ENCODE peak calls at places on chromosomes 2 and 18, in five cellular contexts. Y, I, P, U and R are unnamed samples.

GRCh38 chr2:66428986-66429612 is 5.8 kb upstream of the MEIS1 start:
- DNase-seq in P (peak), Y (no peak), U (no peak), I (peak), R (no peak)

GRCh38 chr18:50558948-50559749 is 738 bp upstream of the MAPK4 start:
- DNase-seq in P (peak), U (no peak), I (no peak), Y (no peak), R (no peak)

GRCh38 chr2:43057742-43058706 is 168.4 kb downstream of the ZFP36L2 start:
- DNase-seq in Y (no peak), I (no peak), U (no peak), P (no peak), R (no peak)

GRCh38 chr2:1168856-1169255 is 218.2 kb downstream of the SNTG2 start:
- DNase-seq in Y (no peak), I (no peak), U (no peak), P (no peak), R (no peak)

GRCh38 chr18:68104036-68104435 is 587.5 kb upstream of the DSEL start:
- DNase-seq in U (no peak), I (no peak), Y (no peak), P (no peak), R (no peak)

GRCh38 chr2:37776487-37776886 is 105.0 kb upstream of the CDC42EP3 start:
- DNase-seq in I (peak), Y (no peak), U (no peak), P (no peak), R (no peak)

GRCh38 chr18:5892772-5893431 is 2.4 kb downstream of the TMEM200C start:
- DNase-seq in Y (no peak), I (no peak), U (no peak), P (no peak), R (peak)

GRCh38 chr2:64140665-64141064 is 3.6 kb downstream of the PELI1 start:
- DNase-seq in I (no peak), P (no peak), U (no peak), Y (no peak), R (no peak)

GRCh38 chr2:73203055-73203681 is 794 bp downstream of the NOTO start:
- DNase-seq in P (peak), U (no peak), I (no peak), Y (no peak), R (no peak)

GRCh38 chr2:1593371-1594205 is 150.7 kb downstream of the PXDN start:
- DNase-seq in I (peak), Y (no peak), P (no peak), U (no peak), R (no peak)

GRCh38 chr2:75324141-75324540 is 124.8 kb upstream of the TACR1 start:
- DNase-seq in P (no peak), I (no peak), U (no peak), Y (no peak), R (no peak)

GRCh38 chr2:230828272-230828961 is 36.3 kb upstream of the ITM2C start:
- DNase-seq in P (peak), Y (peak), I (no peak), U (no peak), R (peak)

GRCh38 chr18:31487251-31488015 is 10.5 kb upstream of the DSG2 start:
- DNase-seq in I (peak), U (no peak), P (no peak), Y (no peak), R (no peak)

GRCh38 chr2:162926501-162926900 is 87.9 kb upstream of the KCNH7 start:
- DNase-seq in I (peak), U (no peak), Y (no peak), P (no peak), R (no peak)

GRCh38 chr2:54212456-54212855 is 43.6 kb downstream of the TSPYL6 start:
- DNase-seq in Y (no peak), I (peak), U (no peak), P (no peak), R (no peak)

GRCh38 chr2:74264281-74264680 is 65.9 kb downstream of the MTHFD2 start:
- DNase-seq in P (no peak), I (no peak), Y (no peak), U (no peak), R (no peak)

GRCh38 chr2:177169810-177170514 is 42.6 kb upstream of the HNRNPA3 start:
- DNase-seq in I (peak), P (no peak), U (peak), Y (peak), R (peak)

DNA sequence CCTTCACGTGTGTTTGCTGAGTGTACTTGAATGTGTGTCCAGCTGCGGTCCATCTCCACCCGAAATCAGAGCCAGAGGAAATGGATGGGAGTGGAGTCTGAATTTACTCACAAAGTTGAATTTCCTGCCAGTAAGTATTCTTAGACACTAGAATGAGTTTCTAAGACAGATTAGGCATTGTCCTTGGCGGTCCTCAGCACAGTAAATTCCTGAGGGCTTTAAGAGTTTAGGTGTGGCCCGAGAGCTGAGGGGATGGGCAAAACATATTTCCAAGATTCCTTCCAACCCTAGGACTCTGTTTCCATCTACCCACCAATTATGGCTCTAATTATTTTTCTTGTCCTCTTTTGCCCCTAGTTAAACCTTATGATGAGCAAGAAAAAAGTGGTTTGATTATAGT is 90.3 kb upstream of the PHLPP1 start:
- DNase-seq in U (no peak), Y (no peak), P (no peak), I (no peak), R (no peak)
- TF ChIP-seq CTCF in U (no peak), Y (no peak), P (no peak), I (no peak), R (no peak)

GRCh38 chr2:137173514-137173913 is 408.2 kb downstream of the THSD7B start:
- DNase-seq in P (peak), Y (no peak), I (peak), U (peak), R (peak)
- TF ChIP-seq CTCF in P (peak), Y (no peak), I (no peak), U (peak), R (peak)

DNA sequence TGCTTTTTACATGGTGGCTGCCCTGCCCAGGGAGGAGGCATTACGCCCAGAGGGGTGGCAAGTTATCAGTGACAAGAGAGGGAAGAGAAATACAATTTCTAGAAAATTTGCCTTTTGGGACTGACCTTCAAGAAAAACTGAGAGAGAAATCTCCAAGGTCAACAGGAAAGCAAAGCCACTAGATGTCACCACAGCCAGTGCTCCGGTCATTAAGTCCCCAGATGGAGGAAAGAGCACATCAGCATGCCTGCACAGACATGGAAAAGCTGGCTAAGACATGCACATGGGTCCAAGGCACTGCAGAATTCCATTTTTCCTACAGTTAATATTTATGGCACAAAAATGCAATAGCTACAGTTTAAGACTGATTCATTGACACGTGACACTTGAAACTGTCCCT is 21.0 kb downstream of the FHL2 start:
- DNase-seq in U (no peak), Y (no peak), P (no peak), I (no peak), R (no peak)
- TF ChIP-seq CTCF in U (no peak), Y (no peak), P (no peak), I (no peak), R (no peak)

DNA sequence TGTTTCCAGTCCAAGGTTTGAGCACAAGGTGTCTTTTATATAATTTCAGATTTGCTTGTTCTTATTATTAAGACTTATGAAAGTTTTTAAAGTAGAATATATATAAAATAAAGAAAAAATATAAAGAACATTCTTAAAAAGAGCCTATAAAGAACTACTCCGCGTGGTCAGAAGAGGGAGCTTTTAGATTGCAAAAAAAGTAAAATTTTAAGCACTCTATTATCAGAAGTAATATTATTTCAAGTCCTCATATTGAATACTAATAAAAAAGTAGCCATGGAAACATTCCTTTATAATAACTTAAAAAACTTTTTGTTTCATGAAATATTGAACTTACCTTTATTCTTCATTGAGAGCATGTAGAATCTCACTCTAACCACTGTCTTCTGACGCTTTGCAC is 51.4 kb downstream of the LINC00305 start:
- DNase-seq in U (no peak), Y (no peak), P (no peak), I (no peak), R (no peak)
- TF ChIP-seq CTCF in U (no peak), Y (no peak), P (peak), I (no peak), R (peak)

GRCh38 chr2:141942006-141942789 is 188.6 kb downstream of the LRP1B start:
- DNase-seq in P (peak), U (no peak), Y (no peak), I (peak), R (no peak)
- TF ChIP-seq CTCF in P (peak), U (peak), Y (no peak), I (no peak), R (peak)

GRCh38 chr18:3468066-3468705 is 18.2 kb downstream of the TGIF1 start:
- DNase-seq in Y (no peak), P (peak), U (no peak), I (no peak), R (no peak)
- TF ChIP-seq CTCF in Y (no peak), P (peak), U (no peak), I (no peak), R (no peak)

GRCh38 chr2:242054406-242054805 is 184.9 kb downstream of the RTP5 start:
- DNase-seq in U (no peak), P (no peak), I (no peak), Y (no peak), R (no peak)
- TF ChIP-seq CTCF in U (no peak), P (no peak), I (no peak), Y (no peak), R (no peak)

GRCh38 chr2:30446602-30447148 is 371 bp upstream of the LCLAT1 start:
- DNase-seq in Y (no peak), I (peak), U (no peak), P (peak), R (no peak)

GRCh38 chr2:30448308-30448707 is 1.3 kb downstream of the LCLAT1 start:
- DNase-seq in U (no peak), I (no peak), P (no peak), Y (no peak), R (no peak)

GRCh38 chr2:30445266-30445821 is 1.7 kb upstream of the LCLAT1 start:
- DNase-seq in I (no peak), Y (no peak), U (no peak), P (no peak), R (no peak)

GRCh38 chr2:30450025-30450424 is 3.0 kb downstream of the LCLAT1 start:
- DNase-seq in P (no peak), I (no peak), Y (no peak), U (no peak), R (no peak)

GRCh38 chr2:30447149-30448045 is at the start of gene LCLAT1:
- DNase-seq in U (peak), Y (peak), P (peak), I (peak), R (peak)
- TF ChIP-seq CTCF in U (peak), Y (no peak), P (no peak), I (no peak), R (no peak)

DNA sequence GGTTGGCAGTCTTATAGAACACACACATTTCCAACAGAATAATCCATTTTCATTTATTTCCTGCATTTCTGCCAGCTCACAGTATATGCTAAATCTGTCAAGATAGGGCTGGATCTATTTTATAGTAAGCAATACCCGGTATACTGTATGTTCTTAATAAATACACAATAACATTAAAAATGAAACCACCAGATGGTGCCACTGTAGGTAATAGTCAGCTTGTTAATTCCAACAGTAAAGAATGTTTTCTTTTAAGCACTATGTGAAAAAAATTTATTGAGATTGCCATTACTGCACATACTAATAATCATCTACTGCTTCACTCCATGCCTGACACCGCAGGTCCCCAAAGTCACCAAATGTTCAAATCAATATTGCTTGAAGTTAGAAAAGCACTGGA is 131.4 kb upstream of the PGAP1 start:
- DNase-seq in I (no peak), P (no peak), U (no peak), Y (no peak), R (no peak)
- TF ChIP-seq CTCF in I (no peak), P (no peak), U (no peak), Y (no peak), R (no peak)

GRCh38 chr18:22626771-22627170 is 209.1 kb upstream of the CTAGE1 start:
- DNase-seq in P (no peak), I (no peak), Y (no peak), U (no peak), R (no peak)
- TF ChIP-seq CTCF in P (no peak), I (no peak), Y (no peak), U (no peak), R (no peak)